ENCODE peak calls at places on chromosomes 13 and 19, in ten cellular contexts. U, A, B, G, X, J, S, V, R and Y are unnamed samples.

GRCh38 chr19:33486407-33486806 is 35.2 kb downstream of the PEPD start:
- DNase-seq in U (no peak), A (no peak), R (no peak), J (no peak), V (no peak), G (no peak), S (no peak), X (no peak), B (no peak), Y (no peak)

GRCh38 chr19:1466461-1467227 is 12.4 kb downstream of the C19orf25 start:
- DNase-seq in A (no peak), U (no peak), G (no peak), X (no peak), B (no peak), S (no peak), V (peak; percentile 58), R (no peak), J (no peak), Y (no peak)

GRCh38 chr13:98269386-98269785 is 92.3 kb upstream of the RNF113B start:
- DNase-seq in B (no peak), S (no peak), R (no peak), J (no peak), G (no peak), V (no peak), X (no peak), U (no peak), A (no peak), Y (no peak)

GRCh38 chr13:34086281-34086680 is 268.3 kb downstream of the RFC3 start:
- DNase-seq in J (no peak), A (no peak), S (no peak), U (no peak), V (no peak), B (no peak), G (no peak), R (no peak), X (no peak), Y (no peak)

GRCh38 chr19:40247735-40248262 is 21.3 kb upstream of the CCNP start:
- DNase-seq in R (no peak), G (no peak), U (no peak), S (no peak), V (no peak), A (no peak), X (no peak), B (no peak), J (no peak), Y (no peak)

GRCh38 chr13:35599385-35599784 is 122.9 kb upstream of the MAB21L1 start:
- DNase-seq in J (no peak), A (no peak), U (no peak), B (no peak), R (no peak), S (no peak), X (no peak), G (no peak), V (peak; percentile 6), Y (no peak)

GRCh38 chr13:33403807-33404362 is 118.3 kb upstream of the STARD13 start:
- DNase-seq in R (no peak), V (no peak), J (no peak), A (no peak), U (no peak), X (no peak), B (no peak), S (no peak), G (no peak), Y (no peak)

GRCh38 chr19:10852941-10853340 is 4.7 kb downstream of the C19orf38 start:
- DNase-seq in R (no peak), G (no peak), U (no peak), J (no peak), S (no peak), A (no peak), X (no peak), B (no peak), V (no peak), Y (no peak)

GRCh38 chr19:2110822-2111221 is 14.1 kb downstream of the IZUMO4 start:
- DNase-seq in S (no peak), X (no peak), U (no peak), A (no peak), R (no peak), V (peak; percentile 25), B (no peak), G (no peak), J (no peak), Y (no peak)

GRCh38 chr13:80695841-80696240 is 354.9 kb upstream of the SPRY2 start:
- DNase-seq in A (no peak), X (no peak), S (no peak), J (no peak), U (no peak), G (no peak), R (no peak), V (peak; percentile 22), B (no peak), Y (no peak)

GRCh38 chr13:84745051-84745551 is 862.8 kb upstream of the SLITRK1 start:
- DNase-seq in G (no peak), X (no peak), B (no peak), S (no peak), V (no peak), J (no peak), A (no peak), R (no peak), U (no peak), Y (no peak)

GRCh38 chr19:34184880-34185491 is 12.7 kb downstream of the LSM14A start:
- DNase-seq in S (no peak), A (no peak), J (no peak), B (no peak), V (no peak), U (no peak), R (no peak), X (no peak), G (no peak), Y (no peak)

GRCh38 chr19:35609881-35610353 is 2.6 kb upstream of the HAUS5 start:
- DNase-seq in R (no peak), V (no peak), J (no peak), A (no peak), X (no peak), G (no peak), B (no peak), S (no peak), U (no peak), Y (no peak)

GRCh38 chr19:3833578-3834348 is 35.1 kb downstream of the ZFR2 start:
- DNase-seq in B (no peak), G (no peak), S (no peak), X (no peak), U (no peak), R (no peak), A (no peak), J (no peak), V (no peak), Y (no peak)

GRCh38 chr13:30191491-30192100 is 115.8 kb downstream of the KATNAL1 start:
- DNase-seq in A (no peak), S (no peak), G (no peak), B (no peak), J (no peak), X (no peak), U (no peak), R (no peak), V (no peak), Y (no peak)

GRCh38 chr19:737591-738093 is 13.3 kb upstream of the MISP start:
- DNase-seq in V (peak; percentile 63), U (no peak), S (peak; percentile 43), G (no peak), B (no peak), A (peak; percentile 70), J (no peak), X (no peak), R (no peak), Y (no peak)

DNA sequence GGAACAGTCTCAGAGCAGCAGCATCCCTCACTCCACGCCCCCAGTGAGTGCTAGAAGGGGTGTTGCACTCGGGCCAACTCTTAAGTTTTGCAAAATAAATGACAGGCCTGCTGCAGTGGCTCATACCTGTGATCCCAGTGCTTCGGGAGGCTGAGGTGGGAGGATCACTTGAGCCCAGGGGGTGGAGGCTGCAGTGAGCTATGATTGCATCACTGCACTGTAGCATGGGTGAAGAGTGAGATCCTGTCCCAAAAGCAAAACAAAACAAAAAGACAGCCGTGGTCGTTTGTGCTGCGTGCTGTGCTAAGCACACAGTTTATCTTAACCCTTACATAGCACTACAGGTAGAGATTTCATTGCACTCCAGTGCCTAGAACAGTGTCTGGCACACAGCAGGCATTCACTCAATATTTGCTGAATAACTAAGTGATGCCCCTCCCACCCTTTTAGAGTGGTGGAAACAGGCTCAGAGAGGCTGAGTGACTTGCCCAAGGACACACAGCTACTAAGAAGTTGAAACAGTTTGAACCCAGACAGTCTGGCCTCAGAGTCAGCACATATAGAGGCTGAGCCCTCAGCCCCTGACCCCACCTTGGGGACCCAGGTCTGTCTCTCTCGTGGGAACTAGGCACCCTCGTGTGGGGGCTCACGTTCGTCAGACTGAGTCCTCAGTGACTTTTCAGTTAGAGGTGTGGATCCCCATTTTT is 18.3 kb downstream of the KCNC3 start:
- DNase-seq in S (no peak), G (no peak), V (no peak), U (no peak), B (no peak), R (no peak), X (no peak), J (no peak), A (no peak), Y (no peak)
- H3K27me3 ChIP-seq in S (peaks cover 26% of the 10 kb centered on the region), G (peaks cover 3% of the 10 kb centered on the region), V (peaks cover 58% of the 10 kb centered on the region), U (no peaks in the 10 kb centered on the region), B (peaks cover 45% of the 10 kb centered on the region), R (peaks cover 14% of the 10 kb centered on the region), X (peaks cover 12% of the 10 kb centered on the region), J (peaks cover 42% of the 10 kb centered on the region), A (peaks cover 64% of the 10 kb centered on the region), Y (peaks cover 39% of the 10 kb centered on the region)

GRCh38 chr13:27037171-27037570 is 134.4 kb downstream of the USP12 start:
- DNase-seq in R (no peak), A (no peak), B (no peak), U (no peak), G (no peak), S (no peak), J (no peak), V (no peak), X (no peak), Y (no peak)
- H3K27ac ChIP-seq in R (no peak overlapping the region), A (no peak overlapping the region), B (no peak overlapping the region), U (peak overlapping the region; percentile 57), G (no peak overlapping the region), S (no peak overlapping the region), J (no peak overlapping the region), V (no peak overlapping the region), X (no peak overlapping the region), Y (no peak overlapping the region)

DNA sequence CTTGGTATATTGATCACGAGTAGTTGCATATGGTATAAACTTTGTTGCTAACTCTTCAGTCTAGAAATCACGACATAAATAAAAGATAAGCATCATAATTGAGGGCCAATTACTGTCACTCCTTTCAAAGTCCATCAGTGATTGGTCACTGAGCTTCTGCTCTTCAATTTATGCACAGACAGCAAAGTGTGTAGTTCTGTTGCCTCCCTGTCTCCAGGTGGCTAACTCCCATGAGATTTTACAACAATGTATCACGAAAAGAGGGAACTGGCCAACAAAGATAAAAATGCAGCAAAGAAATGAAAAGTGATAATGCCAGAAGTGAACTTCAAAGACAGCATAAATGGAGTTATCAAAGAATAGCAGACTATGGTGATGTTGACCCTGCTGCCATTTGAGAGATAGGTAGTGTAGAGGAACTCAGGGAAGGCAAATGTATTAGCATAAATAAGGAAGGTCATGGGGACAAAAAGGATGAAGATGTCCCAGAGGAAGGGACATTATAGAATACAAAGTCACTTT is 12.7 kb upstream of the TNFSF14 start:
- DNase-seq in R (no peak), S (no peak), G (no peak), J (no peak), V (no peak), X (no peak), A (no peak), U (no peak), B (no peak), Y (no peak)
- H3K27me3 ChIP-seq in R (no peaks in the 10 kb centered on the region), S (no peaks in the 10 kb centered on the region), G (no peaks in the 10 kb centered on the region), J (no peaks in the 10 kb centered on the region), V (no peaks in the 10 kb centered on the region), X (no peaks in the 10 kb centered on the region), A (no peaks in the 10 kb centered on the region), U (no peaks in the 10 kb centered on the region), B (no peaks in the 10 kb centered on the region), Y (no peaks in the 10 kb centered on the region)

GRCh38 chr13:114077938-114078335 is 54.5 kb downstream of the RASA3 start:
- DNase-seq in G (no peak), V (peak; percentile 85), J (peak; percentile 59), A (no peak), U (no peak), R (no peak), S (peak; percentile 10), B (peak; percentile 24), X (peak; percentile 63), Y (no peak)
- H3K27ac ChIP-seq in G (no peak overlapping the region), V (no peak overlapping the region), J (peak overlapping the region; percentile 83), A (peak overlapping the region; percentile 20), U (no peak overlapping the region), R (peak overlapping the region; percentile 17), S (no peak overlapping the region), B (peak overlapping the region; percentile 55), X (peak overlapping the region; percentile 64), Y (no peak overlapping the region)